ENCODE peak calls at places on chromosomes 1 and 21, in nine cellular contexts. R, F, N, M, T, Y, Z, C and E are unnamed samples.

GRCh38 chr1:23423415-23424170 is 955 bp downstream of the TCEA3 start:
- DNase-seq in N (peak), T (no peak), F (peak), C (no peak), M (no peak), Y (no peak), Z (no peak), R (no peak), E (no peak)

GRCh38 chr1:161018631-161018930 is 2.4 kb downstream of the F11R start:
- DNase-seq in M (no peak), R (no peak), F (no peak), N (no peak), T (no peak), Z (no peak), C (no peak), Y (no peak), E (no peak)

GRCh38 chr1:67211589-67212563 is 45.6 kb downstream of the IL23R start:
- DNase-seq in Y (peak), T (no peak), C (no peak), N (no peak), M (peak), Z (no peak), R (peak), F (peak), E (no peak)

GRCh38 chr1:217332426-217333065 is 298.3 kb downstream of the GPATCH2 start:
- DNase-seq in T (no peak), F (peak), N (no peak), Z (peak), Y (no peak), R (no peak), C (no peak), M (no peak), E (no peak)

GRCh38 chr1:175197536-175197935 is 5.0 kb upstream of the KIAA0040 start:
- DNase-seq in Y (peak), R (no peak), N (no peak), F (no peak), C (no peak), Z (no peak), T (no peak), M (no peak), E (no peak)

GRCh38 chr21:35738342-35738961 is 321.9 kb downstream of the SETD4 start:
- DNase-seq in Z (no peak), M (peak), N (no peak), F (peak), R (peak), T (no peak), Y (no peak), C (no peak), E (no peak)

GRCh38 chr1:198234511-198235251 is 77.9 kb downstream of the NEK7 start:
- DNase-seq in Z (no peak), T (no peak), F (no peak), R (peak), C (no peak), Y (no peak), M (peak), N (no peak), E (no peak)

GRCh38 chr1:200415227-200415626 is 5.4 kb upstream of the ZNF281 start:
- DNase-seq in Y (peak), M (peak), Z (no peak), F (no peak), T (no peak), N (no peak), R (no peak), C (no peak), E (no peak)